ENCODE peak calls at places on chromosomes 16 and 17, in five cellular contexts. O, S, M, J and R are unnamed samples. For H3K27me3, the result is how much of the 10 kb centered on the place peaks cover.

GRCh38 chr16:52535076-52535475 is 11.9 kb downstream of the TOX3 start:
- DNase-seq in O (no peak), J (no peak), S (no peak), M (no peak), R (no peak)

GRCh38 chr16:49503242-49504022 is 129.8 kb downstream of the C16orf78 start:
- DNase-seq in J (no peak), S (no peak), O (no peak), M (no peak), R (no peak)

GRCh38 chr17:6701719-6702118 is 11.4 kb downstream of the SLC13A5 start:
- DNase-seq in J (peak), S (no peak), O (peak), M (peak), R (peak)

GRCh38 chr17:40410082-40410481 is 7.6 kb downstream of the TOP2A start:
- DNase-seq in M (no peak), J (no peak), O (no peak), S (no peak), R (no peak)

GRCh38 chr16:3215601-3216262 is 19.2 kb downstream of the ZNF200 start:
- DNase-seq in J (no peak), S (no peak), O (no peak), M (no peak), R (no peak)

GRCh38 chr17:82603981-82604448 is 44.2 kb downstream of the WDR45B start:
- DNase-seq in M (no peak), O (peak), J (peak), S (no peak), R (no peak)

GRCh38 chr17:16477255-16477654 is 14.7 kb downstream of the LRRC75A start:
- DNase-seq in S (no peak), M (peak), J (no peak), O (no peak), R (no peak)

GRCh38 chr16:49795513-49795912 is 60.4 kb downstream of the ZNF423 start:
- DNase-seq in J (no peak), S (no peak), M (no peak), O (no peak), R (no peak)

GRCh38 chr17:39674702-39675389 is 6.6 kb downstream of the PNMT start:
- DNase-seq in M (peak), O (peak), S (no peak), J (no peak), R (no peak)

GRCh38 chr17:18002171-18002570 is 29.5 kb downstream of the DRC3 start:
- DNase-seq in M (no peak), O (no peak), S (no peak), J (no peak), R (no peak)

GRCh38 chr16:26530584-26531289 is 536.0 kb upstream of the C16orf82 start:
- DNase-seq in M (peak), S (no peak), O (no peak), J (no peak), R (no peak)

GRCh38 chr16:17452931-17453330 is 17.8 kb downstream of the XYLT1 start:
- DNase-seq in J (no peak), O (no peak), S (no peak), M (no peak), R (no peak)

GRCh38 chr17:18949566-18949965 is 2.4 kb upstream of the SLC5A10 start:
- DNase-seq in S (no peak), J (no peak), O (no peak), M (no peak), R (no peak)

GRCh38 chr16:50539053-50539615 is 9.1 kb upstream of the NKD1 start:
- DNase-seq in M (peak), S (no peak), J (peak), O (no peak), R (no peak)

GRCh38 chr17:63402808-63403207 is 43.3 kb downstream of the CYB561 start:
- DNase-seq in M (no peak), O (no peak), S (no peak), J (no peak), R (no peak)

GRCh38 chr17:47705536-47706481 is 11.8 kb downstream of the TBKBP1 start:
- DNase-seq in J (no peak), M (no peak), O (no peak), S (no peak), R (no peak)

GRCh38 chr17:4167786-4168185 is 24.8 kb downstream of the CYB5D2 start:
- DNase-seq in J (no peak), M (no peak), S (no peak), O (no peak), R (no peak)

DNA sequence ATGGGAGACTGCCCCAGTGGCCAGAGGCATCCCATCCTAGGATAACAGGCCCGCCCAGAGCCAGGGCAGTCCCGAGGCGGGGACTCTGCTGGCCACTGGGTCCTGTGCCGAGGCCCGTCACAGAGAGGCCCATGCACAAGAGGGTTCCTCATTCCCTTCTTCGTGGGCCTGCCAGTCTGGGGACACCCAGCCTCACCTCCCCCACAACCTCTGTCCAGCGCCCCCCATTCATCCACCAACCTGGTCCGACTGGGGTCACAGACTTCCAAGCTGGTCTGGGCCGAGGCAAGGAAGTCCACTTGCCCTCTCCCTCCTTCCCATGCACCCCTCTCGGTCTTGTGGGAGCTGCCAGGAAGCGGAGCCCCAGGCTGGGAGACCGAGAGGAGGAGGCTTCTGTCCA is 94.2 kb upstream of the PLCG2 start:
- DNase-seq in J (no peak), S (no peak), O (no peak), M (no peak), R (no peak)
- TF ChIP-seq CHD2 in J (no peak), S (no peak), O (no peak), M (no peak), R (no peak)

DNA sequence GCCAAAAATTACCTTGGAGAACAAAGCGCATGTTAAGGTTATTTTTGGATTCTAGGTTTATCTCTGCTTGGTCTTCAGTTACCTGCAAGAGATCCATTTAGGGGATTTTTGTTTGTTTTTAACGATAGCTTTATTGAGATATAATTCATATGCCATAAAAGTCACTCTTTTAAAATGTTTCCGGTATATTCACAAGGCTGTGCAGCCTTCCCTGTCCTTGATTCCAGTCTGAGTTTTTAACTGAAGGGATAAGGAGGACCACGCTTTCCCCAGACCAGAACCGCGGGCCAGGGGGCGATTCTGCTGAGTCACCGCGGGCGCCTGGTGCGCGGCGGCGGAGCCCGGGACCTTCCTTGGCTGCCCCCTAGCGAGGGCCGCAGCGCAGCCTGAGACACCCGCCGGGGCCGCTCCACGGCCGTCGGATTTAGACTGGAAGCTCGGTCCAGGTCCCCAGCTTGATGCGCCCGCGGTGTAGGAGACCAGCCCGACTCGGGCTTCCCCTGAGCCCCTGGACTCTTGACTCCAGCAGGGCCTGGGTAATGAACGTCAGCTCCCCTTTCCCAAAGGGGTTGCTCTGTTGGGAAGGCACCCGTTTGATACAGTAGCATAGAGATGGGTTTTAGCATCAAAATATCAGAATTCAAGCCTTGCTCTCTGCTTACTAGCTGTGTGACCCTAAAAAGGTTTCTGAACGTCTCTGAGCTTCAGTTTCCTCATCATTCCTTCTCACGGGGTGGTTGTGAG is 50.0 kb upstream of the STH start:
- DNase-seq in M (peak), S (no peak), J (no peak), O (peak), R (peak)
- H3K27me3 ChIP-seq in M (under half), S (under half), J (under half), O (under half), R (under half)

GRCh38 chr17:45775576-45776011 is 8.5 kb upstream of the CRHR1 start:
- DNase-seq in M (no peak), J (peak), O (no peak), S (no peak), R (no peak)

GRCh38 chr17:45775148-45775547 is 9.0 kb upstream of the CRHR1 start:
- DNase-seq in M (no peak), O (no peak), J (no peak), S (no peak), R (no peak)

GRCh38 chr17:45768000-45768399 is 16.1 kb upstream of the CRHR1 start:
- DNase-seq in M (no peak), J (no peak), O (no peak), S (no peak), R (no peak)

GRCh38 chr17:45771473-45771959 is 12.6 kb upstream of the CRHR1 start:
- DNase-seq in O (no peak), J (no peak), S (no peak), M (no peak), R (peak)

DNA sequence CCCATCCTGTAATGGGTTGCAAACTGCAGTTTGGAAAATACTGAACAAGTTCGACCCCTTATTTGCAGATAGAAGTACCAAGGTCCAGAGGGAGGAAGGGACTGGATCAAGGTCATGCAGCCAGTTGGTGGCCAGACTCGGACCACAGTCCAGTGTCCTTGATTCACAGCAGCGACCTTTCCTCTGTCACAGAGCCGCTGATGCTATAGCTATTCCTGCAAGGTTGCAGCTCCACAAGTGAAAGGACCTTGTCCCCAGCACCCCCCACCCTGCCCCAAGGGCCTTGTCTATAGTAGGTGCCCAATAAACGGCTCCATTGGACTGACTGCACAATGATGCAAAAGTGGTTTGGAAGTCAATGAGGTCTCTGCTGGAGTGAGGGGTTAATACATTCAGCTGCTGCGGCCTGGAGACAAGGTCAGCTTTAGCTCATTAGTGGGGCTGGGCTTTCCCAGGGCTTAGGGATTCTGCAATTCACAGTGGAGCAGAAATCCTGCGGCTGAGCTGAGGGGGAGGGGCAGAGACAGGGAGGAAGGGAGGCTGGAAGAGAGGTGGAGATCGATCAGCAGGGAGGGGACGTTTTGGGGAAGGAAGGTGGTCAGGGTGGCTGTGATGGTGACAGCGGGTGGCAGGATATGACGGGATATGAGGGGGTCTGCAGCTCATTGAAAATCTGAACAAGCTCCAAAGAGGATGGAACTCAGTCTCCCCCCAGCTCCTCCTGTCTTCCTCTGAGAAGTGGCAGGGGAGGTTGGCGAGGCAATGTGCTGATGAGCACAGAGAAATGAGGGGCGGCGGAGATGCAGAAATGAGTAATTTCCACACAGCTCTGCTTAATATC is 13.3 kb upstream of the CRHR1 start:
- DNase-seq in J (no peak), O (no peak), S (no peak), M (no peak), R (no peak)
- TF ChIP-seq CHD2 in J (no peak), O (no peak), S (no peak), M (no peak), R (no peak)

DNA sequence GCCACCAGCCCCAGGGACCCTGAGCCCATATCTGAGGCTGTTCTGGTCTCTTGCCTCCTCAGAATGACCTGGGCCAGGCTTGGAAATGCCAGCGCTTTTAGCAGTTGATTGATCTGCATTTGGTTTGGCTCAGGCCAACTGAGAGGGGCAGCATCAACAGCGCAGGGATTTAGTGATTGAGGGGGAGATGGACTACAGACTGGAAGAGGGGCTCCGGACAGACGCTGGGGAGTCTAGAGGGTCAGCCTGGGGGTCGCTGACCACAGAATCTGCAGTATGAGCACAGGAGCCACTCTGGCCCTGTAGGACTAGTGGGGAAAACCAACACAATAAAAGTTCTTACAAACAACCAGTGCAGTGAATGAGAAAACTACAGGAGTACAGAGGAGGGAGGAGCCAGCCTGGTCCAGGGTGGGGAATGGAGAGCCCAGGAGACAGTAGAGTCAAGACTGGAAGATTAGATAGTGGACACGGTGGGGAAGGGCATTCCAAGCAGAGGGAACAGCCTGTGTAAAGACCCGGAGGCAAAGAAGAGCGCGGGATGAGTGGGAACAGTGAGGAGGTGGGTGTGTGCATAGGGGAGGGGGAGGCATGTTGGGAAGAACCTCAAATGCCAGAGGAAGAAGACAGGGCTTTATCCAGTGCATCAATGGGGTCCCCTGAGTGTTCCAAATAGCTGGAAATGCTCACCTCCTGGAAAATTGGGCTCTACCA is 128.9 kb downstream of the MRM1 start:
- DNase-seq in M (no peak), O (no peak), J (no peak), S (no peak), R (no peak)
- H3K27me3 ChIP-seq in M (under half), O (under half), J (half or more), S (under half), R (under half)

GRCh38 chr17:28879886-28880571 is 17.5 kb downstream of the FLOT2 start:
- DNase-seq in O (peak), S (no peak), J (no peak), M (no peak), R (no peak)
- TF ChIP-seq CHD2 in O (no peak), S (no peak), J (no peak), M (no peak), R (no peak)

GRCh38 chr17:76484228-76484725 is 16.9 kb downstream of the AANAT start:
- DNase-seq in O (no peak), J (no peak), M (no peak), S (no peak), R (no peak)

GRCh38 chr17:76481091-76481655 is 13.8 kb downstream of the AANAT start:
- DNase-seq in J (no peak), S (peak), M (no peak), O (no peak), R (no peak)

GRCh38 chr17:76490112-76490710 is 11.0 kb downstream of the RHBDF2 start:
- DNase-seq in M (no peak), O (no peak), J (no peak), S (no peak), R (no peak)

GRCh38 chr17:76487451-76488192 is 13.6 kb downstream of the RHBDF2 start:
- DNase-seq in J (no peak), O (no peak), M (no peak), S (no peak), R (no peak)

DNA sequence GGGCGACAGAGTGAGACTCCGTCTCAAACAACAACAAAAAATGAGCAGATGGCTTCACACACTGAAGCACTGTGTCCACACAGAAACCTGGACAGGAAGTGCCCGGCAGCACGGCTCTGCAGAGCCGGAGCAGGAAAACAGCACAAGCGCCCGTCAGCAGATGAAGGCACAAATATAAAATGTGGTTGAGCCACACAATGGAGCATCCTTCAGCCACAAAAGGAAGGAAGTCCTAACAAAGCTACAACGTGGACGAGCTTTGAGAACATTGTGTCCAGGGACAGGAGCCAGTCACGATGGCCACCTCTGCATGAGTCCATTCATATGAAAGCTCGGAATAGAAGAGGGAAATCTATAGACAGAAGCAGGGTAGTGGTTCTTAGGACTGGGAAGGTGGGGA is 15.7 kb downstream of the RHBDF2 start:
- DNase-seq in S (no peak), M (no peak), O (no peak), J (no peak), R (no peak)
- H3K27me3 ChIP-seq in S (under half), M (under half), O (under half), J (under half), R (under half)

GRCh38 chr16:85441189-85441889 is 171.8 kb upstream of the GSE1 start:
- DNase-seq in S (no peak), J (no peak), O (peak), M (peak), R (no peak)

GRCh38 chr16:85437161-85438052 is 175.7 kb upstream of the GSE1 start:
- DNase-seq in S (no peak), J (no peak), O (peak), M (no peak), R (no peak)

GRCh38 chr16:85436636-85437160 is 176.4 kb upstream of the GSE1 start:
- DNase-seq in J (no peak), O (peak), S (no peak), M (no peak), R (peak)

GRCh38 chr16:85440744-85441143 is 172.4 kb upstream of the GSE1 start:
- DNase-seq in S (no peak), O (no peak), J (no peak), M (no peak), R (no peak)

DNA sequence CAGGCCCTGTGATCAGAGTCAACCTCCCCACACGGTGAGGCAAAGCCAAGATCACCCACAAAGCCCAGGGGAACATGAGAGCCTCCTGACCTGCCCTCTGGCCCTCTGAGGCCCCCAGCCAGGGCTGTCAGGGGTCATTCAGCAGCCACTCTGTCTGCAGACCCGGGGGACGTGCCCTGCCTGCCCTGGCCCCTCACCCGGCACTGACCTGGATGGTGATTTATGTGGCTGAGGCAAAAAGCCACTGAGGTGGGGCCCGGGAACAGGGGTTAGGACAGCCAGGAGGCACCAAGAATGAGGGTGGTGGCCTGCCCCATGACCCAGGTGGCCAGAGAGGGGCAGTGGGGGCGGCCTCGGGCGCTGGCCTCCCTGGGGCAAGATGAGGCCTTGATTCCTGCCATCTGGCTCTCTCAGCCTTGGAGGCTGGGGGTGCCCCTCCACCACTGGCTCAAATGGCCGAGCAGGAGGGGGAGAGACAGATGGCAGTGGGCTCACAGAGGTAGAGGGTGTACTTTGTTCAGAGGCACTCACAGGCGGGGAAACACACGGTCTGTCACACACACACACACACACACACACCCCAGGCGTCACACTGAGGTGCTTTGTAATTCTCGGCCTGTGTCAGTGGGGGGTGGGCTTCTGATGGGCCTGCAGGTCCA is 174.0 kb upstream of the GSE1 start:
- DNase-seq in J (no peak), O (no peak), M (no peak), S (no peak), R (no peak)
- TF ChIP-seq CHD2 in J (no peak), O (no peak), M (no peak), S (no peak), R (no peak)